ENCODE peak calls at places on chromosomes 6 and 20, in five cellular contexts. Z is lung, P is fibroblast of lung, T is neural progenitor cell, N is BJ. E is an unnamed sample.

GRCh38 chr20:60559462-60559861 is 601.2 kb downstream of the CDH26 start:
- DNase-seq in P (no peak), Z (no peak), T (peak; percentile 78), N (no peak), E (no peak)

GRCh38 chr6:108781419-108782110 is 66.7 kb upstream of the ARMC2 start:
- DNase-seq in P (peak; percentile 21), Z (no peak), N (no peak), T (peak; percentile 40), E (no peak)

GRCh38 chr6:126040826-126041225 is 54.5 kb downstream of the TRMT11 start:
- DNase-seq in P (peak; percentile 83), N (peak; percentile 35), Z (peak; percentile 46), T (no peak), E (no peak)

GRCh38 chr6:20630617-20631448 is 96.6 kb downstream of the CDKAL1 start:
- DNase-seq in P (no peak), Z (no peak), T (no peak), N (no peak), E (no peak)

GRCh38 chr20:50594591-50595432 is 84.6 kb downstream of the PTPN1 start:
- DNase-seq in Z (no peak), N (no peak), P (no peak), T (no peak), E (no peak)

GRCh38 chr6:41343641-41344187 is 8.3 kb downstream of the NCR2 start:
- DNase-seq in T (no peak), Z (no peak), P (no peak), N (no peak), E (no peak)

GRCh38 chr6:158867381-158868121 is 48.4 kb upstream of the EZR start:
- DNase-seq in Z (no peak), N (no peak), T (no peak), P (no peak), E (no peak)

GRCh38 chr6:131013495-131013894 is 49.5 kb downstream of the EPB41L2 start:
- DNase-seq in T (no peak), Z (no peak), N (peak; percentile 63), P (peak; percentile 93), E (no peak)

GRCh38 chr6:156795825-156796224 is 18.6 kb downstream of the ARID1B start:
- DNase-seq in Z (no peak), N (no peak), T (no peak), P (no peak), E (no peak)

GRCh38 chr6:42396720-42397119 is 55.0 kb downstream of the TRERF1 start:
- DNase-seq in N (no peak), T (no peak), Z (no peak), P (no peak), E (no peak)

GRCh38 chr6:150857906-150858365 is 7.6 kb upstream of the MTHFD1L start:
- DNase-seq in Z (no peak), T (no peak), N (no peak), P (no peak), E (no peak)

GRCh38 chr20:41072919-41073318 is 44.3 kb downstream of the TOP1 start:
- DNase-seq in T (no peak), N (no peak), P (no peak), Z (no peak), E (no peak)

GRCh38 chr6:129621252-129621651 is 88.7 kb downstream of the ARHGAP18 start:
- DNase-seq in T (no peak), P (no peak), Z (no peak), N (no peak), E (no peak)

GRCh38 chr6:67615796-67616195 is 1019.3 kb upstream of the ADGRB3 start:
- DNase-seq in N (no peak), Z (no peak), P (peak; percentile 75), T (no peak), E (no peak)

GRCh38 chr6:73394577-73395354 is at the start of gene DDX43:
- DNase-seq in Z (peak; percentile 74), T (no peak), N (no peak), P (peak; percentile 69), E (peak; percentile 77)

GRCh38 chr6:79784013-79784753 is 153.1 kb downstream of the SH3BGRL2 start:
- DNase-seq in N (no peak), P (no peak), Z (no peak), T (no peak), E (no peak)

GRCh38 chr6:33636655-33637054 is 15.5 kb downstream of the ITPR3 start:
- DNase-seq in Z (no peak), P (no peak), T (no peak), N (no peak), E (no peak)

GRCh38 chr6:154487367-154488275 is 22.9 kb downstream of the CNKSR3 start:
- DNase-seq in T (no peak), Z (no peak), P (peak; percentile 51), N (no peak), E (no peak)

GRCh38 chr20:50982372-50982771 is 23.8 kb downstream of the MOCS3 start:
- DNase-seq in N (peak; percentile 63), Z (no peak), P (peak; percentile 67), T (no peak), E (peak; percentile 98)

GRCh38 chr20:3646651-3647050 is 16.5 kb downstream of the GFRA4 start:
- DNase-seq in P (no peak), N (no peak), T (no peak), Z (no peak), E (no peak)

GRCh38 chr20:25012616-25013189 is 20.2 kb upstream of the APMAP start:
- DNase-seq in T (no peak), Z (no peak), P (no peak), N (no peak), E (no peak)

GRCh38 chr20:63895886-63896135 is 885 bp downstream of the DNAJC5 start:
- DNase-seq in T (peak; percentile 33), Z (no peak), P (peak; percentile 11), N (no peak), E (no peak)

GRCh38 chr20:63895202-63895885 is 418 bp downstream of the DNAJC5 start:
- DNase-seq in Z (no peak), P (no peak), N (no peak), T (no peak), E (no peak)

GRCh38 chr20:63896136-63896890 is 1.4 kb downstream of the DNAJC5 start:
- DNase-seq in P (peak; percentile 41), N (no peak), Z (peak; percentile 51), T (peak; percentile 33), E (no peak)

GRCh38 chr20:63893999-63894357 is 948 bp upstream of the DNAJC5 start:
- DNase-seq in N (no peak), P (no peak), T (peak; percentile 16), Z (no peak), E (no peak)

DNA sequence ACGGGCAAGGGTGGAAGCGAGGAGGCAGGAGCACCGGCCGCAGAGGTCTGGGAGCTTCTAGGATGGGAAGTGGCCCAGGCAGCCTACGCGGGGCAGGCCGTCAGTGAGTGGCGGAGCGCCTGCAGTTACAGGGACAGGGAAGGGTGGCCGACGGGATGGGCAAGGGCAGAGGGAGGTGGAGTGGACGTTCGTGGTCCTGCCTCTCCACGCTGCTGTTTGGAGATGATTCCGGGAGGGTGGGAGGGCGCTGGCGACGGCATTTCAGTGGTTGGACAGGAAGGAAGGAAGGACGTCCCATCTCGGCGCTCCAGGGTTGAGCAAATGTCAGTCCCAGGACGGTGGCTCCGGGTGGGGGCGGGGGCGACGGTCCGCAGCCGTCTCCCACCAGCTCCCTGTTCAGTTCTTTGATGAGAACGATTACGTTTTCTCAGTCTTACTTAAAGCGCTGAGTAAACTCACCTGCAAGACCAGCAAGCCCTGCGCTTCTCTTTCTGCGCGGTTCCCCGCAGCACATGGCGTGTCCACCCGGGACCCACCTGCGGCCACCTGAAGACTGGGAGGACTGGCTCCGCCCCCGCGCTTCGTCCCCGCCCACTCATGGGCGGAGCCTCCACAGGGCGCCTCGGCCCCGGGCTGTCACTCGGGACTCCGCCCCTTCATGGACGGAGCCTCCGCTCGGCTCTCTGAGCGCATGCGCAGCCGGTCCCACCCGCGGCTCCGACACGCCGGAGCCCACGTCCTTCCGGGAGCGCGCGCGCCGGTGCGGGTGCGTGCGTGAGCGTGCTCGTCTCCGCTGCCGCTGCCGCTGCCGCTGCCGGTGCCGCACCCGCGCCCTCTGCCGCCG is at the start of gene DNAJC5:
- DNase-seq in Z (peak; percentile 94), T (peak; percentile 96), N (peak; percentile 37), P (peak; percentile 79), E (peak; percentile 100)
- H3K36me3 ChIP-seq in Z (peaks cover 19% of the 10 kb centered on the region), T (no peaks in the 10 kb centered on the region), N (peaks cover 17% of the 10 kb centered on the region), P (peaks cover 19% of the 10 kb centered on the region), E (peaks cover 53% of the 10 kb centered on the region)

GRCh38 chr6:99148761-99149160 is 200.7 kb downstream of the FAXC start:
- DNase-seq in P (no peak), N (no peak), Z (no peak), T (no peak), E (no peak)

GRCh38 chr6:99146716-99147115 is 199.0 kb upstream of the FBXL4 start:
- DNase-seq in N (no peak), P (no peak), Z (no peak), T (no peak), E (no peak)

GRCh38 chr6:99152345-99152643 is 197.2 kb downstream of the FAXC start:
- DNase-seq in Z (no peak), P (no peak), T (no peak), N (no peak), E (no peak)

GRCh38 chr6:99148111-99148510 is 200.4 kb upstream of the FBXL4 start:
- DNase-seq in T (no peak), P (no peak), N (no peak), Z (no peak), E (no peak)

DNA sequence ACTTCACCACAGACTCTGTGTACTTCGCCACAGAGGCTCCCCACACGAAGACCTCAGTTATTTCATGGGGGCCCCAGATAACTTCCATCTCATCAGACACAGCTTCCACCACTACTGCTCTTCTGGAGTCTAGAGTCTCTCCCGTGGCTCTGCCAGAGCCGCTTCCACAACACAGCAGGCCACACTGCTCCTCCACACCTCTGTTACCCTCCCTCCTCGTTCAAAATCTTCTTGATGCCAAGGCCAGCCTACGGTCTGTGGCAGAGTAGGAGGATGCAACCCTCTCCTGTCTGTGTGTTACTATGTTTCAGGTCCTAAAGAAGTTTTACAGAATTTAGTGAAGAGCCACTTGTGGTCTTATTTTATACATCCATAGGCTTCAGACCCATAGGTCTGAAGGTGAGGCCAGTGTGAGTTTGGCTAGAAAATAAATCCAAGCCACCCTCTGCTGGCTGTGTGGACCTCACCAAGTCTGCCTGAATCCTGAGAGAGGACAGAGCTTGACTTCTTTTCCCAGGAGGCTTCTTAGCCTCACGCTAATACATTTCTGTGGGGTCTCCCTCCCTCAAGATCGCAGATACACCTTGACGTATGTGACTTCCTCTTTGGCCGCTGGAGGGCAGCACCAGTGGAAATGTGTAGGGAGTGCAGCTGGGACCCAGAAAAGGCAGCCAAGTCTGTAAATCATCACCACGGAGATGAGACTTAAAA is 197.7 kb downstream of the FAXC start:
- DNase-seq in N (no peak), Z (no peak), P (peak; percentile 23), T (peak; percentile 73), E (no peak)
- TF ChIP-seq CTCF in N (peak; percentile 61), Z (no peak), P (peak; percentile 40), T (peak; percentile 88), E (peak; percentile 72)

GRCh38 chr6:89706121-89706520 is 67.6 kb upstream of the LYRM2 start:
- DNase-seq in Z (no peak), P (no peak), T (no peak), N (no peak), E (no peak)

GRCh38 chr6:89708316-89708715 is 69.8 kb upstream of the LYRM2 start:
- DNase-seq in T (no peak), P (no peak), N (no peak), Z (no peak), E (no peak)

GRCh38 chr6:89707766-89708165 is 69.2 kb upstream of the LYRM2 start:
- DNase-seq in T (no peak), N (no peak), Z (no peak), P (no peak), E (no peak)

GRCh38 chr6:89702349-89702748 is 63.8 kb upstream of the LYRM2 start:
- DNase-seq in N (no peak), P (no peak), T (no peak), Z (no peak), E (no peak)
- H3K36me3 ChIP-seq in N (peaks cover 2% of the 10 kb centered on the region), P (peaks cover 3% of the 10 kb centered on the region), T (peaks cover 36% of the 10 kb centered on the region), Z (peaks cover 18% of the 10 kb centered on the region), E (peaks cover 90% of the 10 kb centered on the region)

GRCh38 chr6:112054001-112054400 is at the start of gene CCN6:
- DNase-seq in T (no peak), N (no peak), P (no peak), Z (no peak), E (no peak)
- TF ChIP-seq CTCF in T (no peak), N (no peak), P (no peak), Z (no peak), E (no peak)

E was measured in RWPE2.